ENCODE peak calls at places on chromosomes 12 and 14, in nine cellular contexts. O is fibroblast of pulmonary artery; D is A172; N is left ventricle myocardium superior; X is GM20000; J is sigmoid colon; Q is NCI-H510A; T is activated naive CD4-positive, alpha-beta T cell treated with anti-CD3 and anti-CD28 coated beads, Interleukin-2, amount 50 U/mL, for 16 hours; Z is AG09309. L is an unnamed sample.

GRCh38 chr12:64077922-64078321 is 144.2 kb downstream of the KICS2 start:
- DNase-seq in Z (no peak), D (no peak), J (no peak), T (no peak), N (no peak), O (peak; percentile 36), Q (no peak), X (no peak), L (no peak)

GRCh38 chr14:103163199-103163598 is 39.9 kb downstream of the TNFAIP2 start:
- DNase-seq in N (no peak), D (no peak), J (no peak), X (no peak), T (no peak), Z (no peak), O (no peak), Q (no peak), L (no peak)

GRCh38 chr14:34420547-34421150 is 41.4 kb downstream of the SPTSSA start:
- DNase-seq in J (no peak), Q (no peak), T (no peak), N (no peak), Z (no peak), O (no peak), D (no peak), X (no peak), L (no peak)

GRCh38 chr14:105442834-105443233 is 23.2 kb downstream of the MTA1 start:
- DNase-seq in O (no peak), D (no peak), Q (no peak), N (no peak), Z (no peak), J (no peak), X (no peak), T (no peak), L (no peak)

GRCh38 chr12:88579572-88579940 is 715 bp downstream of the KITLG start:
- DNase-seq in T (no peak), Q (no peak), D (no peak), N (peak; percentile 72), X (peak; percentile 23), Z (no peak), O (no peak), J (peak; percentile 67), L (no peak)

GRCh38 chr12:65756956-65757511 is 67.2 kb upstream of the HMGA2 start:
- DNase-seq in X (peak; percentile 75), O (no peak), J (no peak), Z (no peak), N (no peak), Q (no peak), D (no peak), T (no peak), L (no peak)

GRCh38 chr12:75587340-75588106 is 76.1 kb upstream of the KRR1 start:
- DNase-seq in J (no peak), O (peak; percentile 15), D (no peak), N (no peak), Q (no peak), T (no peak), Z (peak; percentile 2), X (no peak), L (no peak)

GRCh38 chr14:21933681-21934080 is 260.1 kb upstream of the OR4E1 start:
- DNase-seq in J (no peak), Q (no peak), N (no peak), O (no peak), X (no peak), D (no peak), Z (no peak), T (no peak), L (no peak)

GRCh38 chr12:46209914-46210834 is 58.7 kb downstream of the SLC38A1 start:
- DNase-seq in T (peak; percentile 87), N (peak; percentile 73), D (no peak), Z (no peak), X (no peak), J (peak; percentile 72), Q (peak; percentile 88), O (peak; percentile 82), L (no peak)

GRCh38 chr14:72480465-72481243 is 413.2 kb downstream of the DPF3 start:
- DNase-seq in T (no peak), J (no peak), D (no peak), Z (no peak), O (peak; percentile 4), N (no peak), Q (no peak), X (no peak), L (no peak)

GRCh38 chr14:56120091-56120632 is 2.0 kb downstream of the PELI2 start:
- DNase-seq in T (no peak), O (peak; percentile 49), X (no peak), N (no peak), Q (peak; percentile 21), D (no peak), Z (no peak), J (peak; percentile 59), L (no peak)

GRCh38 chr12:70643927-70644326 is 6.7 kb upstream of the PTPRB start:
- DNase-seq in Q (no peak), T (no peak), X (no peak), N (no peak), D (no peak), J (no peak), Z (peak; percentile 67), O (no peak), L (no peak)

GRCh38 chr14:34655959-34656358 is 26.0 kb upstream of the SNX6 start:
- DNase-seq in X (no peak), Z (no peak), D (no peak), N (no peak), J (no peak), T (no peak), O (no peak), Q (no peak), L (no peak)

GRCh38 chr12:131751335-131751734 is 40.4 kb downstream of the SFSWAP start:
- DNase-seq in J (no peak), D (no peak), Z (no peak), Q (no peak), X (no peak), N (no peak), T (no peak), O (no peak), L (no peak)

GRCh38 chr12:68899251-68899771 is 33.7 kb downstream of the CPM start:
- DNase-seq in O (peak; percentile 74), X (no peak), Z (peak; percentile 91), D (peak; percentile 70), Q (no peak), N (peak; percentile 29), T (no peak), J (peak; percentile 71), L (no peak)

GRCh38 chr12:59040651-59041050 is 120.3 kb upstream of the LRIG3 start:
- DNase-seq in J (peak; percentile 61), X (no peak), O (peak; percentile 75), D (peak; percentile 72), N (no peak), T (no peak), Q (no peak), Z (peak; percentile 60), L (no peak)

GRCh38 chr14:68507544-68508081 is 285.3 kb downstream of the ZFP36L1 start:
- DNase-seq in T (no peak), N (no peak), J (no peak), X (no peak), O (no peak), Z (no peak), Q (peak; percentile 38), D (no peak), L (no peak)

GRCh38 chr12:116065561-116065960 is 211.9 kb downstream of the MED13L start:
- DNase-seq in O (peak; percentile 47), N (no peak), Z (no peak), Q (no peak), D (no peak), X (no peak), J (no peak), T (no peak), L (no peak)